ENCODE peak calls at places on chromosomes 12 and 14, in seven cellular contexts. F, S, U, E, H, K and T are unnamed samples.

GRCh38 chr12:91183565-91183964 is 948 bp upstream of the DCN start:
- DNase-seq in F (no peak), S (no peak), U (no peak), E (no peak), H (no peak), K (no peak), T (no peak)

GRCh38 chr14:68460541-68460940 is 332.3 kb downstream of the ZFP36L1 start:
- DNase-seq in F (no peak), S (no peak), U (no peak), E (no peak), H (no peak), K (no peak), T (no peak)

GRCh38 chr12:77153706-77154105 is 88.3 kb upstream of the E2F7 start:
- DNase-seq in F (no peak), S (no peak), U (no peak), E (no peak), H (no peak), K (no peak), T (no peak)

GRCh38 chr12:66804555-66804954 is 125.7 kb upstream of the GRIP1 start:
- DNase-seq in F (no peak), S (no peak), U (no peak), E (no peak), H (no peak), K (peak), T (peak)

GRCh38 chr12:113073586-113073985 is 17.1 kb downstream of the DTX1 start:
- DNase-seq in F (no peak), S (no peak), U (no peak), E (no peak), H (no peak), K (no peak), T (no peak)

GRCh38 chr12:132162508-132163031 is 18.3 kb downstream of the NOC4L start:
- DNase-seq in F (no peak), S (peak), U (no peak), E (no peak), H (no peak), K (no peak), T (peak)

GRCh38 chr12:105228494-105228893 is 7.5 kb downstream of the APPL2 start:
- DNase-seq in F (no peak), S (no peak), U (no peak), E (no peak), H (no peak), K (no peak), T (no peak)

GRCh38 chr14:94748667-94749347 is 21.1 kb downstream of the GSC start:
- DNase-seq in F (no peak), S (no peak), U (no peak), E (peak), H (peak), K (no peak), T (peak)

GRCh38 chr14:99728981-99729451 is 44.9 kb downstream of the CYP46A1 start:
- DNase-seq in F (no peak), S (peak), U (no peak), E (no peak), H (no peak), K (no peak), T (no peak)

GRCh38 chr12:6676962-6677361 is 12.2 kb downstream of the ZNF384 start:
- DNase-seq in F (no peak), S (no peak), U (no peak), E (no peak), H (no peak), K (no peak), T (no peak)

GRCh38 chr14:88553886-88554457 is 835 bp downstream of the PTPN21 start:
- DNase-seq in F (no peak), S (no peak), U (no peak), E (no peak), H (no peak), K (no peak), T (peak)

GRCh38 chr12:108803428-108804105 is 53.8 kb downstream of the SSH1 start:
- DNase-seq in F (peak), S (no peak), U (peak), E (peak), H (peak), K (peak), T (peak)

GRCh38 chr14:99792551-99793212 is 531 bp upstream of the EML1 start:
- DNase-seq in F (no peak), S (no peak), U (no peak), E (peak), H (no peak), K (no peak), T (no peak)

GRCh38 chr14:84112589-84112988 is 1417.4 kb upstream of the FLRT2 start:
- DNase-seq in F (no peak), S (no peak), U (no peak), E (no peak), H (no peak), K (no peak), T (no peak)

GRCh38 chr12:49821375-49822287 is 6.6 kb downstream of the NCKAP5L start:
- DNase-seq in F (no peak), S (no peak), U (no peak), E (no peak), H (no peak), K (no peak), T (no peak)

GRCh38 chr14:75156111-75156510 is 20.3 kb downstream of the TMED10 start:
- DNase-seq in F (no peak), S (no peak), U (no peak), E (no peak), H (no peak), K (no peak), T (no peak)

GRCh38 chr12:81492131-81492720 is 266.9 kb downstream of the PPFIA2 start:
- DNase-seq in F (no peak), S (no peak), U (no peak), E (no peak), H (no peak), K (no peak), T (no peak)

GRCh38 chr12:69157023-69157655 is 82.2 kb upstream of the CPSF6 start:
- DNase-seq in F (peak), S (peak), U (peak), E (peak), H (peak), K (peak), T (peak)

GRCh38 chr14:51520087-51520486 is 131.6 kb upstream of the FRMD6 start:
- DNase-seq in F (no peak), S (no peak), U (no peak), E (no peak), H (no peak), K (no peak), T (no peak)

GRCh38 chr12:74381968-74382367 is 155.7 kb upstream of the ATXN7L3B start:
- DNase-seq in F (no peak), S (no peak), U (no peak), E (no peak), H (no peak), K (no peak), T (no peak)

GRCh38 chr12:128513831-128514230 is 246.9 kb downstream of the TMEM132C start:
- DNase-seq in F (no peak), S (no peak), U (no peak), E (no peak), H (no peak), K (no peak), T (no peak)

GRCh38 chr12:48001426-48002178 is 2.7 kb downstream of the COL2A1 start:
- DNase-seq in F (no peak), S (peak), U (no peak), E (no peak), H (peak), K (peak), T (peak)

GRCh38 chr12:121767525-121768016 is 25.9 kb downstream of the RHOF start:
- DNase-seq in F (no peak), S (no peak), U (no peak), E (no peak), H (peak), K (no peak), T (no peak)

GRCh38 chr12:6078378-6079083 is 45.9 kb downstream of the VWF start:
- DNase-seq in F (no peak), S (no peak), U (no peak), E (no peak), H (no peak), K (no peak), T (no peak)

GRCh38 chr12:108589840-108590229 is 8.0 kb downstream of the TMEM119 start:
- DNase-seq in F (no peak), S (no peak), U (no peak), E (no peak), H (no peak), K (no peak), T (no peak)

GRCh38 chr12:58313091-58313855 is 371.9 kb downstream of the ATP23 start:
- DNase-seq in F (no peak), S (no peak), U (no peak), E (no peak), H (no peak), K (no peak), T (no peak)

GRCh38 chr12:104974626-104975290 is 11.4 kb upstream of the NOPCHAP1 start:
- DNase-seq in F (no peak), S (no peak), U (no peak), E (no peak), H (no peak), K (no peak), T (no peak)